ENCODE peak calls at places on chromosomes 4 and X, in six cellular contexts. B, F, W, S, J and P are unnamed samples.

GRCh38 chrX:76184276-76184675 is 11.4 kb downstream of the PBDC1 start:
- DNase-seq in B (peak), F (peak), W (no peak), S (no peak), J (no peak), P (no peak)

GRCh38 chr4:157121396-157121795 is 45.4 kb downstream of the GLRB start:
- DNase-seq in B (no peak), F (no peak), W (no peak), S (no peak), J (no peak), P (peak)

GRCh38 chrX:65723706-65724105 is 56.3 kb downstream of the MSN start:
- DNase-seq in B (peak), F (no peak), W (no peak), S (no peak), J (no peak), P (no peak)

GRCh38 chr4:142315999-142316398 is 530.1 kb downstream of the INPP4B start:
- DNase-seq in B (no peak), F (peak), W (no peak), S (no peak), J (no peak), P (no peak)

GRCh38 chrX:18119856-18120255 is 100.8 kb downstream of the BEND2 start:
- DNase-seq in B (no peak), F (no peak), W (no peak), S (no peak), J (no peak), P (no peak)

GRCh38 chr4:4575284-4576211 is 33.7 kb upstream of the STX18 start:
- DNase-seq in B (peak), F (peak), W (no peak), S (peak), J (peak), P (peak)

GRCh38 chrX:69298466-69299140 is 133.3 kb upstream of the PJA1 start:
- DNase-seq in B (no peak), F (no peak), W (no peak), S (no peak), J (no peak), P (peak)

GRCh38 chr4:151098191-151098590 is 1.2 kb upstream of the RPS3A start:
- DNase-seq in B (no peak), F (no peak), W (no peak), S (no peak), J (peak), P (no peak)

GRCh38 chr4:113613503-113613902 is 148.0 kb downstream of the CAMK2D start:
- DNase-seq in B (no peak), F (no peak), W (no peak), S (no peak), J (no peak), P (no peak)

GRCh38 chrX:87078231-87078630 is 439.4 kb upstream of the KLHL4 start:
- DNase-seq in B (no peak), F (no peak), W (no peak), S (no peak), J (no peak), P (no peak)

GRCh38 chr4:13059015-13059414 is 425.1 kb downstream of the RAB28 start:
- DNase-seq in B (no peak), F (no peak), W (no peak), S (no peak), J (no peak), P (no peak)

GRCh38 chrX:2550288-2551020 is 49.7 kb upstream of the DHRSX start:
- DNase-seq in B (no peak), F (no peak), W (no peak), S (no peak), J (no peak), P (no peak)

GRCh38 chrX:21745756-21746155 is 12.2 kb downstream of the SMPX start:
- DNase-seq in B (peak), F (peak), W (peak), S (no peak), J (no peak), P (no peak)

GRCh38 chrX:31209005-31209612 is 137.3 kb upstream of the FTHL17 start:
- DNase-seq in B (peak), F (no peak), W (peak), S (no peak), J (no peak), P (no peak)

GRCh38 chr4:152273343-152273742 is 262.5 kb downstream of the FBXW7 start:
- DNase-seq in B (no peak), F (no peak), W (no peak), S (no peak), J (no peak), P (no peak)

GRCh38 chr4:73648478-73648877 is 28.2 kb upstream of the RASSF6 start:
- DNase-seq in B (no peak), F (no peak), W (no peak), S (no peak), J (no peak), P (no peak)

GRCh38 chr4:1978226-1978625 is 30.5 kb downstream of the NELFA start:
- DNase-seq in B (no peak), F (no peak), W (no peak), S (no peak), J (no peak), P (no peak)

GRCh38 chrX:112827292-112827903 is 13.2 kb downstream of the AMOT start:
- DNase-seq in B (no peak), F (no peak), W (no peak), S (no peak), J (no peak), P (no peak)

GRCh38 chrX:17700976-17701375 is 36.3 kb upstream of the SCML1 start:
- DNase-seq in B (no peak), F (no peak), W (no peak), S (no peak), J (no peak), P (no peak)

GRCh38 chr4:26087108-26087507 is 173.1 kb downstream of the SMIM20 start:
- DNase-seq in B (peak), F (no peak), W (no peak), S (no peak), J (no peak), P (peak)

GRCh38 chrX:119693032-119693995 is at the start of gene SEPTIN6:
- DNase-seq in B (peak), F (peak), W (peak), S (peak), J (peak), P (peak)

GRCh38 chr4:10086506-10087120 is 30.0 kb downstream of the WDR1 start:
- DNase-seq in B (no peak), F (no peak), W (no peak), S (no peak), J (peak), P (no peak)

GRCh38 chrX:40402771-40403533 is 177.8 kb upstream of the ATP6AP2 start:
- DNase-seq in B (peak), F (peak), W (no peak), S (no peak), J (peak), P (no peak)

GRCh38 chr4:74757136-74757535 is 37.2 kb downstream of the BTC start:
- DNase-seq in B (no peak), F (no peak), W (no peak), S (no peak), J (no peak), P (no peak)

GRCh38 chr4:120977435-120977997 is 55.0 kb upstream of the PRDM5 start:
- DNase-seq in B (peak), F (peak), W (peak), S (no peak), J (no peak), P (peak)

GRCh38 chrX:54865208-54865607 is 55.4 kb upstream of the TRO start:
- DNase-seq in B (no peak), F (no peak), W (no peak), S (no peak), J (no peak), P (no peak)

GRCh38 chrX:37348237-37349130 is 680 bp upstream of the PRRG1 start:
- DNase-seq in B (peak), F (peak), W (no peak), S (no peak), J (no peak), P (peak)

GRCh38 chr4:170080496-170080895 is 9.3 kb downstream of the AADAT start:
- DNase-seq in B (no peak), F (no peak), W (no peak), S (no peak), J (no peak), P (no peak)

GRCh38 chrX:154738013-154738738 is 12.7 kb downstream of the GAB3 start:
- DNase-seq in B (peak), F (peak), W (no peak), S (no peak), J (no peak), P (peak)

GRCh38 chr4:184978211-184978610 is 40.1 kb upstream of the HELT start:
- DNase-seq in B (no peak), F (no peak), W (no peak), S (no peak), J (peak), P (peak)

GRCh38 chr4:100391913-100392312 is 125.9 kb downstream of the EMCN start:
- DNase-seq in B (peak), F (peak), W (no peak), S (no peak), J (no peak), P (peak)

GRCh38 chr4:170089274-170089742 is 448 bp downstream of the AADAT start:
- DNase-seq in B (peak), F (peak), W (peak), S (no peak), J (no peak), P (peak)

GRCh38 chr4:154399259-154399974 is 92.2 kb downstream of the DCHS2 start:
- DNase-seq in B (peak), F (peak), W (no peak), S (no peak), J (no peak), P (peak)

GRCh38 chrX:153179131-153179530 is at the start of gene MAGEA1:
- DNase-seq in B (no peak), F (no peak), W (no peak), S (no peak), J (no peak), P (no peak)

GRCh38 chrX:47200385-47201150 is 6.9 kb downstream of the UBA1 start:
- DNase-seq in B (peak), F (peak), W (no peak), S (no peak), J (no peak), P (peak)

GRCh38 chr4:3372933-3373465 is 68.8 kb upstream of the HGFAC start:
- DNase-seq in B (no peak), F (no peak), W (no peak), S (no peak), J (peak), P (no peak)

GRCh38 chr4:22695917-22696316 is 3.2 kb downstream of the GBA3 start:
- DNase-seq in B (no peak), F (no peak), W (no peak), S (no peak), J (no peak), P (no peak)

GRCh38 chrX:131830400-131831184 is 192.5 kb upstream of the STK26 start:
- DNase-seq in B (peak), F (peak), W (peak), S (peak), J (peak), P (peak)

GRCh38 chr4:2832309-2832980 is 11.2 kb upstream of the ADD1 start:
- DNase-seq in B (no peak), F (no peak), W (no peak), S (no peak), J (peak), P (no peak)